ENCODE peak calls at places on chromosomes 6 and 20, in eight cellular contexts. P is ovary; H is adrenal gland; B is fibroblast of lung; E is H7; X is right lobe of liver; D is CD8-positive, alpha-beta T cell; K is tibial nerve. A is an unnamed sample. For H3K36me3 and H3K27me3, the result is how much of the 10 kb centered on the place peaks cover.

GRCh38 chr6:161010418-161010817 is 18.8 kb downstream of the MAP3K4 start:
- DNase-seq in P (no peak), H (no peak), B (peak), E (no peak), X (no peak), D (no peak), K (no peak), A (peak)

GRCh38 chr6:108550256-108550655 is 10.5 kb upstream of the FOXO3 start:
- DNase-seq in P (no peak), H (no peak), B (no peak), E (no peak), X (no peak), D (no peak), K (no peak), A (no peak)

GRCh38 chr20:32762754-32763201 is 593 bp downstream of the DNMT3B start:
- DNase-seq in P (peak), H (no peak), B (no peak), E (peak), X (no peak), D (no peak), K (no peak), A (no peak)

GRCh38 chr6:81486234-81486633 is 266.2 kb downstream of the TENT5A start:
- DNase-seq in P (no peak), H (no peak), B (no peak), E (no peak), X (no peak), D (no peak), K (no peak), A (no peak)

GRCh38 chr6:44416103-44416502 is 28.6 kb downstream of the CDC5L start:
- DNase-seq in P (no peak), H (peak), B (peak), E (no peak), X (no peak), D (no peak), K (no peak), A (peak)

GRCh38 chr6:4545929-4546328 is 230.3 kb upstream of the CDYL start:
- DNase-seq in P (no peak), H (no peak), B (no peak), E (no peak), X (no peak), D (no peak), K (no peak), A (no peak)

GRCh38 chr6:36360241-36361054 is 23.8 kb upstream of the BNIP5 start:
- DNase-seq in P (peak), H (peak), B (peak), E (peak), X (peak), D (peak), K (peak), A (peak)

GRCh38 chr20:56373942-56374341 is 15.2 kb downstream of the FAM210B start:
- DNase-seq in P (no peak), H (no peak), B (peak), E (no peak), X (no peak), D (no peak), K (no peak), A (peak)

GRCh38 chr20:52943185-52943841 is 28.8 kb upstream of the TSHZ2 start:
- DNase-seq in P (no peak), H (no peak), B (peak), E (no peak), X (no peak), D (no peak), K (no peak), A (peak)

GRCh38 chr6:33578164-33578563 is 1.9 kb downstream of the BAK1 start:
- DNase-seq in P (no peak), H (no peak), B (no peak), E (no peak), X (no peak), D (no peak), K (no peak), A (no peak)
- H3K4me3 ChIP-seq in P (no peak), H (no peak), B (no peak), E (no peak), X (peak), D (peak), K (peak), A (no peak)

DNA sequence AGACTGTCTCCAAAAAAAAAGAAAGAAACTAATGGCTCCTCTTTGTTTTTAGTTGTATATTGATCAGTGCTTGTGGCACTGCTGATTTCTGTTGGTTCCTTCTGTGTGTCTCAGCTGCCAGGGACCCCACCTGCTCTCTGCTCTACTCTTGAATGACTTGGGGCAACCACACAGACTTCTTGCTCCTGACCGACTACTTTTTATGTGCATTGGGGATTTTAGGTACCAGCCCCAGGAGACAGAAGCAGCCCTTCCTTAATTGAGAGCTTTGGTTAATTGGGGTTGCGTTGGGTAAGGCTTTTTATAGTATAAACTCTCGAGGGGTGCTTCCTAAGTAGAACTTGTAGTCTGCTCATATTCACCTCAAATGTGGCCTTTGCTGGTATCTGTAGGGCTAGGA is 6.9 kb downstream of the STK35 start:
- DNase-seq in P (no peak), H (no peak), B (no peak), E (no peak), X (no peak), D (no peak), K (no peak), A (no peak)
- H3K36me3 ChIP-seq in P (under half), H (under half), B (under half), E (under half), X (under half), D (under half), K (under half), A (under half)

GRCh38 chr6:168439791-168440491 is 1.0 kb upstream of the SMOC2 start:
- DNase-seq in P (no peak), H (no peak), B (no peak), E (peak), X (no peak), D (no peak), K (peak), A (no peak)
- H3K27me3 ChIP-seq in P (under half), H (under half), B (under half), E (under half), X (under half), D (under half), K (under half), A (under half)

GRCh38 chr6:142695016-142695415 is 250.0 kb downstream of the HIVEP2 start:
- DNase-seq in P (peak), H (no peak), B (peak), E (no peak), X (no peak), D (no peak), K (no peak), A (no peak)

GRCh38 chr6:142696123-142696522 is 248.9 kb downstream of the HIVEP2 start:
- DNase-seq in P (no peak), H (no peak), B (no peak), E (no peak), X (no peak), D (no peak), K (no peak), A (peak)

GRCh38 chr6:142693446-142693845 is 251.5 kb downstream of the HIVEP2 start:
- DNase-seq in P (no peak), H (no peak), B (peak), E (no peak), X (no peak), D (no peak), K (no peak), A (no peak)

GRCh38 chr6:142694054-142694453 is 250.9 kb downstream of the HIVEP2 start:
- DNase-seq in P (no peak), H (no peak), B (peak), E (no peak), X (no peak), D (no peak), K (no peak), A (no peak)

GRCh38 chr6:142692942-142693341 is 252.0 kb downstream of the HIVEP2 start:
- DNase-seq in P (peak), H (peak), B (peak), E (peak), X (peak), D (peak), K (peak), A (peak)
- H3K4me3 ChIP-seq in P (no peak), H (no peak), B (no peak), E (no peak), X (no peak), D (no peak), K (no peak), A (no peak)

DNA sequence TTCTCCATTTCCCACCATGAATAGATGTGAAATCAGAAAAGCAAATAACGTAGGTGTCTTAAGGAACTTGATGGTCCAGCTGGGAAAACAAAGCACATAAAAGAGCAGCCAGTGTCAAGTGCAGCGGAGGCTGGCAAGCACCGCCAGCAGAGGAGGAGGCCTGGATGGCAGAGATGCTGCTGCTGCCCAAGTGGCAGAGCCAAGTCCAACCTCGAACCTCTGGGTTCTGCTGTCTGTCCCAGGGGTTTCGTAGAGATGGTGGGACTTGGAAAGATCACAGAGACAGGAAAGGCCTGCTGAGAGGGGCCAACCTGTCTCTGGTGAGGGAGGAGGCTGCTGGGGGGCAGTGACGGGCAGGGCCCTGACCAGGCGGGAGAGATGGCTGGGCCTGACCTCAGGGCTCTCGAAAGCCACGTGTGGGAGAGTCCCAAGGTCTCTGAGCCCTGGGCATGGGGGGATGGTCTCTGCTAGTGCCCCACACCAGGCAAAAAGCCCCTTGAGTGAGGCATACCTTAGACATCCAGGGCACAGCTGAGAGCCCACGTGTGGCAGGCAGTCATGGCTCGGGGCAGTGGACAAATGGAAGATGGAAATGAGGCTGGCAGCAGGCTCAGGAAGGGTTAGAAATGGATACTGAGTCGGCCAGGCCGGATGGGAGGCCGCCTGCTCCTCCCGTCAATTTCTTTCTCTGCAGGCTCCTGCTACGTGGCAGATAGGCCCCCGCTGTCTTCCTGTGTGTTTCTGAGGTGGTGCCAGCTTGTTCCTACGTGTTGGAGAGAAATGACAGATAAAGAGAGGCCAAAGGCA is 77.2 kb downstream of the TCP11 start:
- DNase-seq in P (no peak), H (no peak), B (no peak), E (peak), X (peak), D (no peak), K (no peak), A (no peak)
- H3K36me3 ChIP-seq in P (under half), H (half or more), B (under half), E (under half), X (under half), D (under half), K (under half), A (under half)

DNA sequence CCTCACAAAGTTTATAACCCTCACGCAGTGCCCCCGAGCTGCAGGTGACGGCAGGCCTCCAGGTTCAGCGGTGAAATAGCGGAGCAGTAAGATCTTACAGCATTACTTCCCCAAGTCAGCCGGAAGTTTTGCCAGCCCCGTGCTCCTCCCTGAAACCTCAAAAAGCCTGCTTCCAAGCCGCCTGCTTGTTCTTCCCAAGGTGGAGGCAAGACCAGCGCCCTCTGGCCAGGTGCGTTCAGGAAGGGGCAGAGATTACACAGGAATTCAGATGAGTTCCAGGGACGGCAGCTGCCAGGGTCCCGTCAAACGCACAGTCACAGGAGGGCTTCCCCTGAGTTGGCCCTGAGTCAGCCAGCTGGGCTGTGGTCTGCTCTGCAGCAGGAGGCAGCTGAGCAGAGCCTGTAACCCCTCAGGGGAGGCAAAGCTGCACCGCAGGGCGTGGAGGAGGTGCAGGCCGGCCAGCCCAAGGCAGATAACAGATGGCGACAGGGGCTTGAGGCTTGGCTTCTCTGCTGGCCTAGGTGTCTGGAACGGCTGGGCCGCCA is 124.1 kb upstream of the RPS6KA2 start:
- DNase-seq in P (no peak), H (no peak), B (peak), E (peak), X (no peak), D (no peak), K (no peak), A (no peak)
- H3K27me3 ChIP-seq in P (under half), H (under half), B (under half), E (under half), X (under half), D (under half), K (under half), A (under half)

A was measured in bronchial epithelial cell.